ENCODE peak calls at places on chromosomes 11 and 22, in nine cellular contexts. C, U, W, R, F, G, Q, D and S are unnamed samples.

GRCh38 chr11:33701302-33701701 is 676 bp upstream of the C11orf91 start:
- DNase-seq in Q (no peak), W (no peak), G (peak; percentile 74), C (no peak), U (no peak), D (no peak), F (no peak), R (no peak), S (no peak)

GRCh38 chr22:46033256-46034200 is 56.6 kb upstream of the WNT7B start:
- DNase-seq in Q (no peak), F (no peak), C (no peak), G (peak; percentile 59), W (peak; percentile 13), D (no peak), U (no peak), R (peak; percentile 25), S (no peak)

GRCh38 chr11:123545726-123546125 is 108.7 kb downstream of the SCN3B start:
- DNase-seq in D (no peak), F (no peak), W (no peak), U (no peak), R (no peak), G (peak; percentile 19), Q (no peak), C (no peak), S (no peak)

GRCh38 chr11:78809931-78810481 is 235.3 kb upstream of the NARS2 start:
- DNase-seq in G (no peak), R (no peak), Q (no peak), F (no peak), U (no peak), W (no peak), D (no peak), C (no peak), S (no peak)

GRCh38 chr11:114060402-114061052 is 1.0 kb downstream of the ZBTB16 start:
- DNase-seq in U (peak; percentile 31), W (peak; percentile 85), R (peak; percentile 91), G (peak; percentile 21), C (no peak), F (peak; percentile 51), Q (no peak), D (peak; percentile 54), S (peak; percentile 62)

GRCh38 chr11:68963779-68964178 is 17.0 kb downstream of the MRGPRD start:
- DNase-seq in G (no peak), C (no peak), U (no peak), R (no peak), D (no peak), W (peak; percentile 31), F (no peak), Q (no peak), S (no peak)

GRCh38 chr11:33317662-33318061 is 60.5 kb downstream of the HIPK3 start:
- DNase-seq in G (peak; percentile 69), F (no peak), C (no peak), D (no peak), U (peak; percentile 11), W (no peak), R (no peak), Q (no peak), S (no peak)

GRCh38 chr11:30203850-30204249 is 27.0 kb upstream of the FSHB start:
- DNase-seq in C (no peak), R (no peak), D (no peak), Q (no peak), G (no peak), U (no peak), W (no peak), F (no peak), S (no peak)

DNA sequence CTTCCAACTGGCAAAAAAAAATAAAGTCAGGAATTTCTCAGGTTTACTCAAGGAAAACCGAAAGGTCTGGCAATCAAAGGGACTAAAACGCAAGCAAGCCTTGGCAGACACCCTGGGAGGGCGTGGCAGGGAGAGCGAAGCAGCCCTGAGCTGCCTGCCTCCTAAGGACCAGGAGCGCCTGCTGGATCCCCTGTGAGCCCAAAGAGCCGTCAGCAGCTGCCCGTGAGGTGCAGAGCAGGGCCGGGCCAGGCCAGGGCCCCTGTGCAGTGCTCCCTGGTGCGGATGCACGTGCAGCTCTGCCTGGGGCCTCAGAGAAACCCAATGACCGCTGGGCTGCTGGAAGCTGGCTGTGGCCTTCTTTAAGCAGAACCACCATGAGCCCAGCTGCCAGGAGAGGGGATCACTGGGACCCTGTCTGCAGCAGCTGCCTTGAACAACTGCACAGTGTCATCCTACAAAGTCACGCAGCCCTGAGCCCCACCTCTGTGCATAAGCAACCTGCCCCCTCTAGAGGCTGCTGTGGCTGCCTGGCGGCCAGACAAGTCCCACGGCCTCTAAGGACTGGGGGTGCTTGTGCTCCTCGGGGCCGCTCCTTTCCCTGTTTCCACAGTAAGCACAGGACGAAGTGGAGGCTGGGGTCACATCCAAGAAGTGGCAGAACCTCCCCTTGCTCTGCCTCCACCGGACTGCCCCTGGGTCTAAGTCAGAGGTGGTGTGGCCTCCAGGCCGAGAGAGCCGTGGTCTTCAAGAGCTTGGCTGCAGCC is 29.2 kb upstream of the COMT start:
- DNase-seq in W (no peak), C (no peak), G (no peak), D (no peak), R (no peak), Q (no peak), U (no peak), F (no peak), S (no peak)
- TF ChIP-seq CTCF in W (no peak), C (no peak), G (no peak), D (no peak), R (no peak), Q (peak; percentile 20), U (no peak), F (no peak), S (no peak)

GRCh38 chr11:64306563-64306875 is 1.2 kb downstream of the ESRRA start:
- DNase-seq in F (no peak), R (no peak), Q (no peak), W (no peak), G (no peak), C (no peak), U (no peak), D (no peak), S (no peak)

GRCh38 chr11:64305075-64305690 is at the start of gene ESRRA:
- DNase-seq in Q (peak; percentile 91), W (peak; percentile 100), G (peak; percentile 94), F (peak; percentile 100), C (peak; percentile 99), D (peak; percentile 100), U (peak; percentile 98), R (peak; percentile 100), S (peak; percentile 100)

GRCh38 chr11:64304316-64305072 is 830 bp upstream of the ESRRA start:
- DNase-seq in D (peak; percentile 100), C (peak; percentile 92), G (peak; percentile 78), R (peak; percentile 98), W (peak; percentile 96), F (peak; percentile 97), U (peak; percentile 66), Q (peak; percentile 59), S (peak; percentile 85)

GRCh38 chr11:64305691-64306562 is 603 bp downstream of the ESRRA start:
- DNase-seq in W (peak; percentile 93), R (peak; percentile 95), Q (no peak), U (no peak), C (peak; percentile 65), G (peak; percentile 20), F (peak; percentile 94), D (peak; percentile 89), S (no peak)

DNA sequence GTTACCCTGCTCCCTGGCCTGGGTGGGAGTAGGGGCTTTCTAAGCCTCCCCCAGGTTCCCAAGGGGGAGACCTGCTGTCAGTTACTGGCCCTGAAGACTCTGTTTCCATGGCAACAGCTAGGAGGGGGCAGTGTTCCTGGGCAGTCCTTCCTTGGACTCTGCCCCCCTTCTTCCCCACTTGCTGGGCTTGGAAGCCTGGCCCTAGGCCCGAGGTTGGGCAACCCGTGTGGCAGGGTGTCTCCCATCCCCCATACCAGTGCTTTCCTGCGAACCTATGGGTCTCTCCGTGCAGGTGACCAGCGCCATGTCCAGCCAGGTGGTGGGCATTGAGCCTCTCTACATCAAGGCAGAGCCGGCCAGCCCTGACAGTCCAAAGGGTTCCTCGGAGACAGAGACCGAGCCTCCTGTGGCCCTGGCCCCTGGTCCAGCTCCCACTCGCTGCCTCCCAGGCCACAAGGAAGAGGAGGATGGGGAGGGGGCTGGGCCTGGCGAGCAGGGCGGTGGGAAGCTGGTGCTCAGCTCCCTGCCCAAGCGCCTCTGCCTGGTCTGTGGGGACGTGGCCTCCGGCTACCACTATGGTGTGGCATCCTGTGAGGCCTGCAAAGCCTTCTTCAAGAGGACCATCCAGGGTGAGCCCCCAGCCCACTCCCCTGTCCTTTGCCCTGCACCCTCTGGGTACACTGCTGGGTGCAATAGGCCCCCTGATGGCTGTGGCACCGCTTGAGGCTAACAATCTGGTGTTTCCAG is 1.7 kb downstream of the ESRRA start:
- DNase-seq in C (no peak), W (peak; percentile 79), D (peak; percentile 56), R (peak; percentile 87), F (peak; percentile 62), G (no peak), Q (no peak), U (no peak), S (no peak)
- TF ChIP-seq CTCF in C (no peak), W (no peak), D (no peak), R (no peak), F (no peak), G (no peak), Q (no peak), U (no peak), S (no peak)

DNA sequence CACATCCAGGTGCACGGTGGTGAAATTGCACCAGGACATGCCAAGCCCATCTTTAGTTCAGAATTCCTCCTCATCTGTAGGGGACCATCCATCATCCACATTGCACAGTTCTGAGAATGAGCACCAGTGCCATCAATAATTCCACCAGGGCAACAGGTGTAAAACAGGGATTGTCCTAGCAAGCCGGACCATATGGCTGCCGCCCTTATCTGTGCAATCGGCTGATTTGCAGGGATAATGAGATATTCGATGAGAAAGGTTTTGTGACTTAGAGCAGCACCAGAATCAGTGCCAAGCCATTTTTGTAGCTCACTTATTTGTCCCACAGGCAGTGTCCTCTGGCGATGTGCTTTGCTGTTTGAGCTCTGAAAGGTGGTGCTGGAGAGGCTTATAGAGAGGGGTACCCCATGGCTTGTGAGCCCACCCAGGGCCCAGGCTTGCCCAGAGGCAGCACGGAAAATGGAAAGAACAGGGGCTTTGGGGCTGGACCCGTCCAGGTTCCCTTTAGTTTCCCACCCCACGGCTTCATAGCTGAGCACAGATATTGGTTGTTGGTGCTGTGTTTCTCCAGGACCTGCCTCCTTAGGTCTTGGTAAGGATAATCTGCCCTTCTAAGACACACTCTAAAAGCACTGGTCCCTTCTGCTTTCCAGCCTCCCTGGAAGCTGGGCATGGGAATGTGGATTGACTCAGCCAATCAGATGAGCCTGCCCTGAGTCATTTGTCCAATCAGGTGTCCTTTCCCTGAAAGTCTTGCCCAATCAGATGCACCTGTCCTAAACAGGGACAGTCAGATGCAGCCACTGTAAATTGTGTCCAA is 84.0 kb upstream of the SHANK2 start:
- DNase-seq in G (no peak), Q (no peak), U (peak; percentile 22), D (no peak), C (no peak), W (peak; percentile 10), R (peak; percentile 46), F (no peak), S (no peak)
- TF ChIP-seq CTCF in G (no peak), Q (no peak), U (no peak), D (no peak), C (no peak), W (no peak), R (no peak), F (no peak), S (no peak)

DNA sequence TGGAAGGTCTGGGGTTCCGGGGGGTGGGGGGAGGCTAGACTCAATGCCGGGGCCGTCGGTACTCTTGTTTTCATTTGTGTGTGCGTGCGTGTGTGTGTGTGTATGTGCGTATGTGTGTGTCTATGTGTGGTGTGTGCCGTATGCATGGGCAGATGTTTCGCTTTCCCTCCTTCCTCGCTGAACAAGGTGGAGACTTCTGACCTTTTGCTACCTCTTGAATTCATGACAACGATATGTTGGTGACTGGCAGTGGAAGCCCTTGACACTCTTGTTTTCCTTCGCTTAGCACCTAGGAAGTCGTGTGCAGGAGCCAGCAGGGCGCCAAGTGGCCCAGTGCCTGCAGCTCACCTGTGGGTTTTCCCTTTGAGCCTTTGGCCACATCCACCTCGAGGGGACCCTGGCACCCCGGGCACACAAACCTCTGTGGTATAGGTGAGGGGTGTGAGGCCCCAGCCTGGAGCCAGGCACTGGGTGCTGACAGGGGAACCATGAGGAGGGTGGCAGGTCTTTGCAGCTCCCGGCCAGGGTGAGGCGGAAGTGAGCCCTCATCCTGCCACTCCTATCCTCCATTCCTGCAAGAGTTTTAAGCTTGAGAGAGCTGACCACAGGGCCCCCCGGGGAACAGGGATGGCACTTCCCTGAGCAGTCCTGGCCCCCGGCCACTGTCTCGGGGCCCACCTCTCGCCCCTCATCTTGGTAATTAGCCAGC is 19.3 kb upstream of the TMEM191C start:
- DNase-seq in W (peak; percentile 61), F (no peak), R (peak; percentile 55), C (peak; percentile 10), D (no peak), U (no peak), G (no peak), Q (no peak), S (no peak)
- TF ChIP-seq CTCF in W (no peak), F (no peak), R (no peak), C (no peak), D (no peak), U (no peak), G (no peak), Q (peak; percentile 14), S (no peak)